ENCODE peak calls at places on chromosomes 12 and 14, in nine cellular contexts. One of them, this sample, is unnamed.
A peak's percentile ranks its signal among the peaks of the same experiment; 100 is the strongest.

GRCh38 chr12:53053223-53054111 is 3.6 kb downstream of the TNS2 start:
- DNase-seq in A549: no peak
- DNase-seq in ovary: peak; percentile 71
- DNase-seq in HepG2: peak; percentile 77
- DNase-seq in tibial nerve: no peak
- DNase-seq in esophagus muscularis mucosa: no peak
- DNase-seq in stomach: peak; percentile 84
- DNase-seq in sigmoid colon: peak; percentile 83
- DNase-seq in SK-N-SH: no peak
- DNase-seq in this sample: peak; percentile 90

GRCh38 chr12:123384994-123385376 is 1.1 kb downstream of the KMT5A start:
- DNase-seq in A549: peak; percentile 60
- DNase-seq in ovary: no peak
- DNase-seq in HepG2: no peak
- DNase-seq in tibial nerve: no peak
- DNase-seq in esophagus muscularis mucosa: no peak
- DNase-seq in stomach: no peak
- DNase-seq in sigmoid colon: no peak
- DNase-seq in SK-N-SH: no peak
- DNase-seq in this sample: no peak

GRCh38 chr14:22070119-22070982 is 396.7 kb upstream of the OR4E1 start:
- DNase-seq in A549: no peak
- DNase-seq in ovary: no peak
- DNase-seq in HepG2: no peak
- DNase-seq in tibial nerve: no peak
- DNase-seq in esophagus muscularis mucosa: no peak
- DNase-seq in stomach: no peak
- DNase-seq in sigmoid colon: no peak
- DNase-seq in SK-N-SH: no peak
- DNase-seq in this sample: peak; percentile 31

GRCh38 chr14:89465894-89466293 is 48.9 kb upstream of the FOXN3 start:
- DNase-seq in A549: no peak
- DNase-seq in ovary: no peak
- DNase-seq in HepG2: no peak
- DNase-seq in tibial nerve: no peak
- DNase-seq in esophagus muscularis mucosa: no peak
- DNase-seq in stomach: no peak
- DNase-seq in sigmoid colon: no peak
- DNase-seq in SK-N-SH: no peak
- DNase-seq in this sample: no peak

GRCh38 chr12:98645572-98646067 is 530 bp downstream of the APAF1 start:
- DNase-seq in A549: peak; percentile 27
- DNase-seq in ovary: no peak
- DNase-seq in HepG2: no peak
- DNase-seq in tibial nerve: peak; percentile 23
- DNase-seq in esophagus muscularis mucosa: no peak
- DNase-seq in stomach: peak; percentile 27
- DNase-seq in sigmoid colon: peak; percentile 70
- DNase-seq in SK-N-SH: no peak
- DNase-seq in this sample: peak; percentile 33

GRCh38 chr12:95470300-95470699 is 3.7 kb upstream of the METAP2 start:
- DNase-seq in A549: no peak
- DNase-seq in ovary: no peak
- DNase-seq in HepG2: no peak
- DNase-seq in tibial nerve: no peak
- DNase-seq in esophagus muscularis mucosa: no peak
- DNase-seq in stomach: no peak
- DNase-seq in sigmoid colon: no peak
- DNase-seq in SK-N-SH: no peak
- DNase-seq in this sample: no peak

GRCh38 chr12:47276253-47277070 is 196.7 kb upstream of the AMIGO2 start:
- DNase-seq in A549: no peak
- DNase-seq in ovary: no peak
- DNase-seq in HepG2: peak; percentile 29
- DNase-seq in tibial nerve: peak; percentile 6
- DNase-seq in esophagus muscularis mucosa: peak; percentile 90
- DNase-seq in stomach: no peak
- DNase-seq in sigmoid colon: no peak
- DNase-seq in SK-N-SH: no peak
- DNase-seq in this sample: peak; percentile 67

GRCh38 chr12:111170559-111170958 is 198.3 kb downstream of the PHETA1 start:
- DNase-seq in A549: no peak
- DNase-seq in ovary: no peak
- DNase-seq in HepG2: no peak
- DNase-seq in tibial nerve: no peak
- DNase-seq in esophagus muscularis mucosa: no peak
- DNase-seq in stomach: no peak
- DNase-seq in sigmoid colon: no peak
- DNase-seq in SK-N-SH: no peak
- DNase-seq in this sample: no peak

GRCh38 chr12:11746024-11746771 is 96.7 kb downstream of the ETV6 start:
- DNase-seq in A549: no peak
- DNase-seq in ovary: no peak
- DNase-seq in HepG2: no peak
- DNase-seq in tibial nerve: no peak
- DNase-seq in esophagus muscularis mucosa: no peak
- DNase-seq in stomach: no peak
- DNase-seq in sigmoid colon: no peak
- DNase-seq in SK-N-SH: no peak
- DNase-seq in this sample: no peak

GRCh38 chr12:20028033-20028432 is 340.3 kb upstream of the PDE3A start:
- DNase-seq in A549: no peak
- DNase-seq in ovary: no peak
- DNase-seq in HepG2: no peak
- DNase-seq in tibial nerve: no peak
- DNase-seq in esophagus muscularis mucosa: no peak
- DNase-seq in stomach: no peak
- DNase-seq in sigmoid colon: no peak
- DNase-seq in SK-N-SH: no peak
- DNase-seq in this sample: no peak

GRCh38 chr12:20527396-20528154 is 159.2 kb downstream of the PDE3A start:
- DNase-seq in A549: peak; percentile 78
- DNase-seq in ovary: no peak
- DNase-seq in HepG2: no peak
- DNase-seq in tibial nerve: no peak
- DNase-seq in esophagus muscularis mucosa: no peak
- DNase-seq in stomach: no peak
- DNase-seq in sigmoid colon: no peak
- DNase-seq in SK-N-SH: no peak
- DNase-seq in this sample: no peak

GRCh38 chr12:130708648-130709047 is 7.5 kb downstream of the RIMBP2 start:
- DNase-seq in A549: no peak
- DNase-seq in ovary: no peak
- DNase-seq in HepG2: no peak
- DNase-seq in tibial nerve: no peak
- DNase-seq in esophagus muscularis mucosa: no peak
- DNase-seq in stomach: peak; percentile 18
- DNase-seq in sigmoid colon: no peak
- DNase-seq in SK-N-SH: no peak
- DNase-seq in this sample: no peak

GRCh38 chr14:67622675-67623074 is 3.0 kb downstream of the ARG2 start:
- DNase-seq in A549: no peak
- DNase-seq in ovary: no peak
- DNase-seq in HepG2: peak; percentile 85
- DNase-seq in tibial nerve: peak; percentile 44
- DNase-seq in esophagus muscularis mucosa: no peak
- DNase-seq in stomach: no peak
- DNase-seq in sigmoid colon: peak; percentile 83
- DNase-seq in SK-N-SH: no peak
- DNase-seq in this sample: no peak

GRCh38 chr12:40376533-40377267 is 151.9 kb downstream of the LRRK2 start:
- DNase-seq in A549: no peak
- DNase-seq in ovary: no peak
- DNase-seq in HepG2: no peak
- DNase-seq in tibial nerve: no peak
- DNase-seq in esophagus muscularis mucosa: no peak
- DNase-seq in stomach: no peak
- DNase-seq in sigmoid colon: no peak
- DNase-seq in SK-N-SH: no peak
- DNase-seq in this sample: no peak

GRCh38 chr12:570237-570925 is 92.9 kb downstream of the NINJ2 start:
- DNase-seq in A549: peak; percentile 98
- DNase-seq in ovary: peak; percentile 80
- DNase-seq in HepG2: peak; percentile 77
- DNase-seq in tibial nerve: peak; percentile 59
- DNase-seq in esophagus muscularis mucosa: no peak
- DNase-seq in stomach: peak; percentile 77
- DNase-seq in sigmoid colon: peak; percentile 91
- DNase-seq in SK-N-SH: peak; percentile 81
- DNase-seq in this sample: peak; percentile 85

GRCh38 chr12:49767333-49767732 is 26.0 kb downstream of the TMBIM6 start:
- DNase-seq in A549: no peak
- DNase-seq in ovary: no peak
- DNase-seq in HepG2: no peak
- DNase-seq in tibial nerve: no peak
- DNase-seq in esophagus muscularis mucosa: no peak
- DNase-seq in stomach: no peak
- DNase-seq in sigmoid colon: no peak
- DNase-seq in SK-N-SH: no peak
- DNase-seq in this sample: no peak

GRCh38 chr14:20659813-20660395 is 18.4 kb upstream of the OR6S1 start:
- DNase-seq in A549: no peak
- DNase-seq in ovary: no peak
- DNase-seq in HepG2: no peak
- DNase-seq in tibial nerve: no peak
- DNase-seq in esophagus muscularis mucosa: no peak
- DNase-seq in stomach: no peak
- DNase-seq in sigmoid colon: no peak
- DNase-seq in SK-N-SH: no peak
- DNase-seq in this sample: no peak

GRCh38 chr12:32533971-32534590 is 134.7 kb downstream of the FGD4 start:
- DNase-seq in A549: peak; percentile 61
- DNase-seq in ovary: no peak
- DNase-seq in HepG2: peak; percentile 94
- DNase-seq in tibial nerve: peak; percentile 53
- DNase-seq in esophagus muscularis mucosa: no peak
- DNase-seq in stomach: peak; percentile 69
- DNase-seq in sigmoid colon: peak; percentile 82
- DNase-seq in SK-N-SH: peak; percentile 36
- DNase-seq in this sample: peak; percentile 78

GRCh38 chr14:48560421-48560820 is 885.0 kb upstream of the MDGA2 start:
- DNase-seq in A549: no peak
- DNase-seq in ovary: no peak
- DNase-seq in HepG2: no peak
- DNase-seq in tibial nerve: no peak
- DNase-seq in esophagus muscularis mucosa: no peak
- DNase-seq in stomach: no peak
- DNase-seq in sigmoid colon: no peak
- DNase-seq in SK-N-SH: no peak
- DNase-seq in this sample: no peak

GRCh38 chr12:26309646-26310045 is 114.3 kb downstream of the SSPN start:
- DNase-seq in A549: no peak
- DNase-seq in ovary: no peak
- DNase-seq in HepG2: no peak
- DNase-seq in tibial nerve: no peak
- DNase-seq in esophagus muscularis mucosa: no peak
- DNase-seq in stomach: no peak
- DNase-seq in sigmoid colon: no peak
- DNase-seq in SK-N-SH: no peak
- DNase-seq in this sample: no peak
- TF ChIP-seq EP300 in A549: no peak
- TF ChIP-seq EP300 in ovary: no peak
- TF ChIP-seq EP300 in HepG2: no peak
- TF ChIP-seq EP300 in tibial nerve: no peak
- TF ChIP-seq EP300 in esophagus muscularis mucosa: no peak
- TF ChIP-seq EP300 in stomach: no peak
- TF ChIP-seq EP300 in sigmoid colon: no peak
- TF ChIP-seq EP300 in SK-N-SH: no peak
- TF ChIP-seq EP300 in this sample: no peak

GRCh38 chr14:54488318-54488645 is 498 bp downstream of the GMFB start:
- DNase-seq in A549: no peak
- DNase-seq in ovary: no peak
- DNase-seq in HepG2: no peak
- DNase-seq in tibial nerve: no peak
- DNase-seq in esophagus muscularis mucosa: no peak
- DNase-seq in stomach: no peak
- DNase-seq in sigmoid colon: no peak
- DNase-seq in SK-N-SH: no peak
- DNase-seq in this sample: no peak

GRCh38 chr14:54486685-54487084 is 2.1 kb downstream of the GMFB start:
- DNase-seq in A549: no peak
- DNase-seq in ovary: no peak
- DNase-seq in HepG2: no peak
- DNase-seq in tibial nerve: no peak
- DNase-seq in esophagus muscularis mucosa: no peak
- DNase-seq in stomach: no peak
- DNase-seq in sigmoid colon: no peak
- DNase-seq in SK-N-SH: no peak
- DNase-seq in this sample: no peak

GRCh38 chr14:54489318-54489683 is 521 bp upstream of the GMFB start:
- DNase-seq in A549: no peak
- DNase-seq in ovary: no peak
- DNase-seq in HepG2: no peak
- DNase-seq in tibial nerve: no peak
- DNase-seq in esophagus muscularis mucosa: no peak
- DNase-seq in stomach: no peak
- DNase-seq in sigmoid colon: no peak
- DNase-seq in SK-N-SH: no peak
- DNase-seq in this sample: no peak

GRCh38 chr14:54488646-54489317 is at the start of gene GMFB:
- DNase-seq in A549: peak; percentile 79
- DNase-seq in ovary: peak; percentile 91
- DNase-seq in HepG2: peak; percentile 80
- DNase-seq in tibial nerve: peak; percentile 90
- DNase-seq in esophagus muscularis mucosa: peak; percentile 97
- DNase-seq in stomach: peak; percentile 93
- DNase-seq in sigmoid colon: peak; percentile 96
- DNase-seq in SK-N-SH: peak; percentile 92
- DNase-seq in this sample: peak; percentile 95

GRCh38 chr14:54487771-54488170 is 1.0 kb downstream of the GMFB start:
- DNase-seq in A549: peak; percentile 79
- DNase-seq in ovary: no peak
- DNase-seq in HepG2: no peak
- DNase-seq in tibial nerve: no peak
- DNase-seq in esophagus muscularis mucosa: no peak
- DNase-seq in stomach: no peak
- DNase-seq in sigmoid colon: no peak
- DNase-seq in SK-N-SH: peak; percentile 63
- DNase-seq in this sample: no peak
- TF ChIP-seq EP300 in A549: no peak
- TF ChIP-seq EP300 in ovary: no peak
- TF ChIP-seq EP300 in HepG2: no peak
- TF ChIP-seq EP300 in tibial nerve: no peak
- TF ChIP-seq EP300 in esophagus muscularis mucosa: no peak
- TF ChIP-seq EP300 in stomach: no peak
- TF ChIP-seq EP300 in sigmoid colon: no peak
- TF ChIP-seq EP300 in SK-N-SH: no peak
- TF ChIP-seq EP300 in this sample: no peak

GRCh38 chr12:97235102-97235501 is 227.5 kb upstream of the RMST start:
- DNase-seq in A549: no peak
- DNase-seq in ovary: no peak
- DNase-seq in HepG2: no peak
- DNase-seq in tibial nerve: no peak
- DNase-seq in esophagus muscularis mucosa: no peak
- DNase-seq in stomach: no peak
- DNase-seq in sigmoid colon: no peak
- DNase-seq in SK-N-SH: no peak
- DNase-seq in this sample: no peak
- TF ChIP-seq EP300 in A549: no peak
- TF ChIP-seq EP300 in ovary: no peak
- TF ChIP-seq EP300 in HepG2: no peak
- TF ChIP-seq EP300 in tibial nerve: no peak
- TF ChIP-seq EP300 in esophagus muscularis mucosa: no peak
- TF ChIP-seq EP300 in stomach: no peak
- TF ChIP-seq EP300 in sigmoid colon: no peak
- TF ChIP-seq EP300 in SK-N-SH: no peak
- TF ChIP-seq EP300 in this sample: no peak

GRCh38 chr12:65534105-65534841 is 255.8 kb downstream of the MSRB3 start:
- DNase-seq in A549: no peak
- DNase-seq in ovary: no peak
- DNase-seq in HepG2: no peak
- DNase-seq in tibial nerve: no peak
- DNase-seq in esophagus muscularis mucosa: no peak
- DNase-seq in stomach: no peak
- DNase-seq in sigmoid colon: no peak
- DNase-seq in SK-N-SH: no peak
- DNase-seq in this sample: no peak
- TF ChIP-seq EP300 in A549: no peak
- TF ChIP-seq EP300 in ovary: no peak
- TF ChIP-seq EP300 in HepG2: no peak
- TF ChIP-seq EP300 in tibial nerve: no peak
- TF ChIP-seq EP300 in esophagus muscularis mucosa: no peak
- TF ChIP-seq EP300 in stomach: no peak
- TF ChIP-seq EP300 in sigmoid colon: no peak
- TF ChIP-seq EP300 in SK-N-SH: no peak
- TF ChIP-seq EP300 in this sample: no peak